ENCODE peak calls at places on chromosomes 3 and 15, in ten cellular contexts. F is H7, Y is tibial artery, C is cardiac fibroblast, W is MM.1S, Z is heart left ventricle, L is fibroblast of pulmonary artery, P is spleen, K is AG04449, D is GM06990. U is an unnamed sample.

GRCh38 chr3:66153471-66153870 is 67.3 kb upstream of the SLC25A26 start:
- DNase-seq in K (no peak), P (no peak), L (peak), D (no peak), C (no peak), F (no peak), Z (no peak), Y (no peak), W (no peak), U (peak)

GRCh38 chr15:58293622-58294550 is 137.9 kb upstream of the LIPC start:
- DNase-seq in L (no peak), Y (no peak), P (no peak), C (peak), Z (no peak), D (no peak), F (no peak), W (peak), K (no peak), U (no peak)

GRCh38 chr15:89754361-89755154 is 3.5 kb upstream of the MESP1 start:
- DNase-seq in K (no peak), P (no peak), W (no peak), D (no peak), Y (no peak), F (no peak), Z (no peak), C (no peak), L (no peak), U (no peak)

GRCh38 chr3:178255315-178255714 is 280.9 kb upstream of the KCNMB2 start:
- DNase-seq in Y (no peak), W (no peak), C (peak), K (peak), D (no peak), F (no peak), P (no peak), L (peak), Z (no peak), U (no peak)

GRCh38 chr3:114527036-114527644 is 233.3 kb downstream of the TIGIT start:
- DNase-seq in C (peak), Z (no peak), Y (no peak), D (no peak), L (peak), P (no peak), F (peak), K (no peak), W (no peak), U (no peak)

GRCh38 chr15:70078578-70079417 is 18.9 kb downstream of the TLE3 start:
- DNase-seq in C (no peak), D (no peak), Z (peak), F (no peak), L (no peak), Y (no peak), K (no peak), P (no peak), W (no peak), U (no peak)

GRCh38 chr3:188780188-188781147 is 391.3 kb upstream of the TPRG1 start:
- DNase-seq in P (no peak), Z (no peak), L (peak), Y (peak), F (no peak), W (no peak), C (peak), K (no peak), D (no peak), U (no peak)

GRCh38 chr3:147361671-147362420 is 44.5 kb downstream of the ZIC4 start:
- DNase-seq in W (peak), Y (no peak), C (peak), F (peak), D (no peak), K (no peak), Z (peak), P (no peak), L (peak), U (no peak)

GRCh38 chr3:41248525-41248924 is 49.2 kb downstream of the CTNNB1 start:
- DNase-seq in K (no peak), Z (no peak), P (no peak), D (no peak), C (no peak), Y (no peak), F (no peak), L (no peak), W (no peak), U (no peak)

GRCh38 chr15:77421370-77421700 is 647 bp downstream of the HMG20A start:
- DNase-seq in W (peak), F (peak), C (peak), K (no peak), Y (no peak), D (no peak), Z (no peak), P (no peak), L (no peak), U (no peak)

DNA sequence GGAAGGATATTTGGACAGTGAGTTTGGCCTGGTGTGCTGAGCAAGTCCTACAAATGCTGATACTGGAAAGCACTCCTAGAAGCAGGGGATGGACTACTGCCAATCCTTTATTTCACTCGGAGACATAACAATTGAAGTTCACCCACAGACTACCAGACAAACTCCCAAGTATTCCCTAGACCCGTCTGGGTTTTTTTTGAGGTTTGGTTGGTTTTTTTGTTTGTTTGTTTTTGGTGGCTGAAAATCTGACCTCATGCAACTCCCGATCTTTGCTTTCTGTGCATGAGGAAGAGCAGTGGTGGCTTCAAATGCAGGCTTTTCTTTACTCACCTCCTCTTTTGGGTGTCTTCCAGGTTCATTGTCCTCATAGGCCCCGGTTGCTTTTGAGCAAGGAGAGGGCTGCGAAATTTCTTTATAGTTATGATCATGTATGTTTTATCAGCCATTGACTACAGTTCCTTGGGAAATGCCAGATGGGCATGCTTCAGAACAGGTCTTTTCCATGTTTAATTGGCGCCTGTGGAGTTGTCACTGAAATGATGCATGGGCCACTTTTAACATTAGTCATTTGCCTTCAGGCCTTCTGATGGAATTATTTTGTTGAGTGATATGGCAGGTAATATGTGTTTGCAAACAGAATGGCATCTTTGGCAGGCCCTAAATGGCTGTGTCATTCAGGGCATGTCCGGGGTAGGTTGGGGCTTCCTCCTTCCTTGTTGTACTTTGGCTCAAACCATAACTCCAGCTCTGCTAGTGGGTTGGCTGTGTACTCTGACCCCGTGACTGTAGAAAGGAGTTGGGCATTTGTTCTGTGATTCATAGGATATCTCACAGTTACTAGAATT is 81.3 kb upstream of the ZBED2 start:
- DNase-seq in Y (no peak), C (peak), L (peak), W (peak), D (no peak), K (no peak), P (no peak), F (no peak), Z (no peak), U (no peak)
- H3K4me3 ChIP-seq in Y (no peak), C (no peak), L (no peak), W (peak), D (peak), K (no peak), P (peak), F (no peak), Z (no peak), U (no peak)

DNA sequence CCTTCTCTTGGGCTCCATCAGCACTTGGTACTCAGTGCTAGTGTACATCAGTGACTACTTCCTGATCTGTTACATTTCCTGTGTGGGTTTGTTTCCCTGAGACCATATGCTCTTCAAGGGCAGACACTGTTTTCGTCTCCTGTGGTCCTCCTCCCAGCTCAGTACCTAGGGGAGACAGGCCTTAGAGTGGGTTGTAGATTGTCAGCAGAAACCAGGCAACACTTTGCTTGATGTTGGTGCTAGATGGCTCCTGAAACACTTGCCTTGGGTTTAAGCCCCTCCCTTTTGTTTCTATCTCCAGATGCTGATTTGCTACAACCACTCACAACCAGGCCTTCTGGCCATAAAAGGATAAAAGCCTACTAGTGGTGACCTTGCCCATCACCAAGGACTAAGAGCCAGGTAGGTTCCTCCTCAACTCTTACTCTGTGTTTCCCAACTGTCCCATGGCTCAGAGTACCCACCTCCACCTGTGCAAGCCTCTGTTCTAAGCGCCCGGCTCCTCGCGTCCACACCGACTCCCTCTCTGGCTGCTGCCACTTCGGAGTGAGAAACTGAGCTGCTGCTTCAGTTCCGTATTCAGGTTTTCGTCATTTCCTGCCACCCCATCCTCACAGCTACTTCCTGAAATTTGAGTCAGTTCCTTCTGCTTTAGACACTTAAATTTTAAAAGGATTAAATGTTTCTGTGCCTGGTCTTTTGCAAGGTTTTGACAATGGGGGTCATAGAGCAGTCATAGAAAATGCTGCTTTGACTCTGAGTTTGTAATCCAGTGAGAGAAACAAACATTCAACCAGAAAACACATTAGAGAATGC is at the start of gene HCLS1:
- DNase-seq in W (peak), K (no peak), L (peak), C (peak), P (peak), Y (no peak), D (peak), Z (peak), F (no peak), U (no peak)
- H3K4me3 ChIP-seq in W (peak), K (peak), L (no peak), C (no peak), P (peak), Y (peak), D (peak), Z (peak), F (no peak), U (no peak)

GRCh38 chr15:44195151-44195740 is at the start of gene FRMD5:
- DNase-seq in W (peak), Y (peak), L (peak), D (peak), K (peak), C (peak), P (peak), F (peak), Z (peak), U (peak)

GRCh38 chr15:44193651-44194396 is 1.2 kb downstream of the FRMD5 start:
- DNase-seq in Y (no peak), F (peak), D (no peak), L (peak), Z (no peak), P (no peak), W (peak), C (peak), K (no peak), U (no peak)

GRCh38 chr15:44188810-44189209 is 6.3 kb downstream of the FRMD5 start:
- DNase-seq in W (no peak), L (no peak), Y (no peak), P (no peak), C (no peak), F (no peak), D (no peak), Z (no peak), K (no peak), U (peak)

GRCh38 chr15:44199393-44199792 is 4.3 kb upstream of the FRMD5 start:
- DNase-seq in L (no peak), Y (no peak), F (no peak), C (no peak), K (no peak), W (no peak), P (no peak), D (no peak), Z (no peak), U (no peak)

GRCh38 chr15:44194397-44195150 is 497 bp downstream of the FRMD5 start:
- DNase-seq in C (peak), K (no peak), Z (peak), W (peak), P (peak), L (peak), Y (peak), F (no peak), D (peak), U (no peak)
- H3K4me3 ChIP-seq in C (peak), K (peak), Z (peak), W (peak), P (peak), L (peak), Y (peak), F (peak), D (peak), U (peak)

GRCh38 chr15:68719051-68719450 is 101.6 kb downstream of the ANP32A start:
- DNase-seq in L (no peak), Z (no peak), W (no peak), P (no peak), Y (no peak), F (no peak), D (no peak), K (no peak), C (no peak), U (no peak)

GRCh38 chr15:68719676-68720075 is 101.0 kb downstream of the ANP32A start:
- DNase-seq in Y (no peak), F (no peak), W (no peak), Z (no peak), L (no peak), C (no peak), K (no peak), P (no peak), D (no peak), U (no peak)

GRCh38 chr15:68717952-68718351 is 102.7 kb downstream of the ANP32A start:
- DNase-seq in L (no peak), K (no peak), F (no peak), P (peak), C (no peak), Z (no peak), D (no peak), Y (no peak), W (no peak), U (no peak)

GRCh38 chr15:68715111-68715510 is 105.6 kb downstream of the ANP32A start:
- DNase-seq in L (no peak), C (no peak), Y (peak), K (no peak), Z (no peak), W (no peak), D (no peak), F (no peak), P (no peak), U (no peak)

GRCh38 chr15:68718468-68718867 is 102.2 kb downstream of the ANP32A start:
- DNase-seq in W (no peak), Z (no peak), D (no peak), L (no peak), K (no peak), F (no peak), P (no peak), Y (no peak), C (no peak), U (peak)
- H3K4me3 ChIP-seq in W (no peak), Z (no peak), D (no peak), L (no peak), K (no peak), F (no peak), P (no peak), Y (no peak), C (no peak), U (no peak)